ENCODE peak calls at places on chromosomes 3 and 15, in ten cellular contexts. L, M, E, Q, P, N, H, R, T and S are unnamed samples.

GRCh38 chr3:138234401-138235179 is 47.5 kb downstream of the ARMC8 start:
- DNase-seq in L (no peak), M (no peak), E (peak; percentile 76), Q (no peak), P (no peak), N (no peak), H (no peak), R (no peak), T (no peak), S (no peak)

GRCh38 chr3:183188895-183189462 is 26.4 kb upstream of the LAMP3 start:
- DNase-seq in L (peak; percentile 33), M (peak; percentile 33), E (no peak), Q (peak; percentile 43), P (no peak), N (peak; percentile 25), H (peak; percentile 23), R (no peak), T (peak; percentile 28), S (no peak)

GRCh38 chr3:125150525-125151436 is 61.8 kb downstream of the SLC12A8 start:
- DNase-seq in L (no peak), M (no peak), E (peak; percentile 27), Q (peak; percentile 69), P (peak; percentile 59), N (no peak), H (peak; percentile 66), R (no peak), T (no peak), S (no peak)

GRCh38 chr3:13815088-13815683 is 64.7 kb downstream of the WNT7A start:
- DNase-seq in L (no peak), M (no peak), E (no peak), Q (no peak), P (no peak), N (no peak), H (no peak), R (no peak), T (no peak), S (no peak)

GRCh38 chr3:20225769-20226168 is 39.8 kb upstream of the SGO1 start:
- DNase-seq in L (no peak), M (no peak), E (peak; percentile 3), Q (no peak), P (peak; percentile 28), N (no peak), H (peak; percentile 40), R (no peak), T (no peak), S (no peak)

GRCh38 chr3:24688446-24689148 is 193.9 kb upstream of the THRB start:
- DNase-seq in L (no peak), M (no peak), E (no peak), Q (no peak), P (no peak), N (no peak), H (no peak), R (no peak), T (no peak), S (no peak)

GRCh38 chr3:182303169-182303568 is 490.1 kb upstream of the ATP11B start:
- DNase-seq in L (no peak), M (no peak), E (no peak), Q (no peak), P (no peak), N (no peak), H (no peak), R (no peak), T (no peak), S (no peak)

GRCh38 chr15:34782901-34783300 is 12.4 kb downstream of the ACTC1 start:
- DNase-seq in L (no peak), M (no peak), E (no peak), Q (no peak), P (no peak), N (no peak), H (no peak), R (no peak), T (no peak), S (no peak)

GRCh38 chr3:129440648-129441190 is 695 bp downstream of the IFT122 start:
- DNase-seq in L (no peak), M (no peak), E (no peak), Q (no peak), P (no peak), N (no peak), H (no peak), R (no peak), T (no peak), S (no peak)

GRCh38 chr3:129442947-129443346 is 2.9 kb downstream of the IFT122 start:
- DNase-seq in L (no peak), M (no peak), E (no peak), Q (no peak), P (no peak), N (no peak), H (no peak), R (no peak), T (no peak), S (no peak)

GRCh38 chr3:129442486-129442885 is 2.5 kb downstream of the IFT122 start:
- DNase-seq in L (no peak), M (no peak), E (no peak), Q (no peak), P (no peak), N (no peak), H (no peak), R (no peak), T (no peak), S (no peak)

GRCh38 chr3:129441215-129441614 is 1.2 kb downstream of the IFT122 start:
- DNase-seq in L (no peak), M (no peak), E (no peak), Q (no peak), P (no peak), N (no peak), H (no peak), R (no peak), T (no peak), S (no peak)

DNA sequence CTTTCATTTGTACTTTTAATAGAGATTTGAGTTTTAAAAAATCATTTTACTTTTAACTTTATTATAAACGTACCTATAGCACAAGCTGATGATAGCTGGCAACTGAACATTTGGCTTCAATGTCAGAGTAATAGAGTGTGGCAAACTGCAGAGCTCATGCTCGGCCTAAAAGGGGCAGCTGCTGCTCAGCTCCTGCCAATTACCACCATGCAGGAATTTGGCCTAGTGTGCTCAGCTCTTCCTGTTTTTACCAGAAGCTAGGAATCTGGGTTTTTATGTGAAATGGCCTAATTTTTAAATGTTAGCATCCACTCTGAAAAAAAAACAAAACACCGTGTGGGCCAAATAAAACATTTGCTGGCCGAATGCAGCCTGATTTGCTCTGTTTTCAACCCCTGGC is 1.8 kb downstream of the IFT122 start:
- DNase-seq in L (no peak), M (peak; percentile 40), E (peak; percentile 50), Q (no peak), P (peak; percentile 41), N (peak; percentile 33), H (no peak), R (no peak), T (no peak), S (no peak)
- H3K4me3 ChIP-seq in L (peak overlapping the region; percentile 7), M (peak overlapping the region; percentile 81), E (no peak overlapping the region), Q (no peak overlapping the region), P (no peak overlapping the region), N (no peak overlapping the region), H (no peak overlapping the region), R (peak overlapping the region; percentile 93), T (peak overlapping the region; percentile 88), S (peak overlapping the region; percentile 92)

GRCh38 chr15:66167854-66168253 is 85.7 kb downstream of the MEGF11 start:
- DNase-seq in L (no peak), M (no peak), E (no peak), Q (no peak), P (no peak), N (no peak), H (no peak), R (no peak), T (no peak), S (no peak)

GRCh38 chr15:66169625-66170024 is 83.9 kb downstream of the MEGF11 start:
- DNase-seq in L (no peak), M (no peak), E (no peak), Q (no peak), P (no peak), N (no peak), H (no peak), R (no peak), T (no peak), S (no peak)

GRCh38 chr15:66170042-66170441 is 83.5 kb downstream of the MEGF11 start:
- DNase-seq in L (no peak), M (no peak), E (no peak), Q (no peak), P (no peak), N (no peak), H (no peak), R (no peak), T (no peak), S (no peak)

GRCh38 chr15:66170716-66171115 is 82.8 kb downstream of the MEGF11 start:
- DNase-seq in L (no peak), M (no peak), E (no peak), Q (no peak), P (no peak), N (no peak), H (no peak), R (no peak), T (no peak), S (no peak)

GRCh38 chr15:66169023-66169422 is 84.5 kb downstream of the MEGF11 start:
- DNase-seq in L (no peak), M (no peak), E (no peak), Q (no peak), P (no peak), N (no peak), H (no peak), R (no peak), T (no peak), S (no peak)
- H3K4me3 ChIP-seq in L (no peak overlapping the region), M (no peak overlapping the region), E (no peak overlapping the region), Q (no peak overlapping the region), P (no peak overlapping the region), N (no peak overlapping the region), H (no peak overlapping the region), R (no peak overlapping the region), T (no peak overlapping the region), S (no peak overlapping the region)

GRCh38 chr3:151768393-151768930 is 34.7 kb downstream of the AADACL2 start:
- DNase-seq in L (no peak), M (no peak), E (no peak), Q (no peak), P (no peak), N (no peak), H (no peak), R (no peak), T (no peak), S (no peak)

GRCh38 chr3:151769175-151769574 is 35.4 kb downstream of the AADACL2 start:
- DNase-seq in L (no peak), M (no peak), E (no peak), Q (no peak), P (no peak), N (no peak), H (no peak), R (no peak), T (no peak), S (no peak)

GRCh38 chr3:151766454-151766853 is 32.7 kb downstream of the AADACL2 start:
- DNase-seq in L (no peak), M (no peak), E (peak; percentile 22), Q (no peak), P (no peak), N (no peak), H (peak; percentile 60), R (no peak), T (no peak), S (no peak)

GRCh38 chr3:151761581-151761980 is 27.9 kb downstream of the AADACL2 start:
- DNase-seq in L (no peak), M (no peak), E (no peak), Q (no peak), P (no peak), N (no peak), H (no peak), R (no peak), T (no peak), S (no peak)

DNA sequence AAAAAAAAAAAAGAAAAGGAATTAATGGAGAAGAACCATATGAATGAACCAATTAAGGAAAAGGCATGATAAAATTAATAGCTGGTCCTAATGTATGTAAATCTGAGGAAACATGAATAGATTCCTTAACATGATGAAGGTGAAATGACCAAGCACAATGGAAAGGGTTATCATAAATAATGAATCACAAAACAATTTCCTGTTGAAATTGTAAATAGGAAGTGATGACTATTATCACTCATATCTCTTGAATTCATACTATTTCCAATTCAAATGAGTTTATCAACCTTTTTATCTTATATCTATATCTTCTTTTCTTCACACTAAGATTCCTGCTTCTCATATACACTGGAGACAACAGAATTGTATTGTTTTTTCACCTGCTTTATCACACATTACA is 32.0 kb downstream of the AADACL2 start:
- DNase-seq in L (no peak), M (no peak), E (no peak), Q (no peak), P (no peak), N (no peak), H (no peak), R (no peak), T (no peak), S (no peak)
- H3K4me3 ChIP-seq in L (no peak overlapping the region), M (no peak overlapping the region), E (no peak overlapping the region), Q (no peak overlapping the region), P (no peak overlapping the region), N (no peak overlapping the region), H (no peak overlapping the region), R (no peak overlapping the region), T (no peak overlapping the region), S (no peak overlapping the region)

GRCh38 chr3:65595222-65595996 is 443.3 kb downstream of the MAGI1 start:
- DNase-seq in L (no peak), M (no peak), E (no peak), Q (no peak), P (peak; percentile 36), N (no peak), H (no peak), R (no peak), T (no peak), S (no peak)

GRCh38 chr3:65593780-65594752 is 444.7 kb downstream of the MAGI1 start:
- DNase-seq in L (no peak), M (no peak), E (no peak), Q (no peak), P (peak; percentile 12), N (no peak), H (no peak), R (no peak), T (no peak), S (no peak)

GRCh38 chr3:65597225-65597951 is 441.3 kb downstream of the MAGI1 start:
- DNase-seq in L (no peak), M (peak; percentile 50), E (peak; percentile 54), Q (peak; percentile 24), P (peak; percentile 87), N (peak; percentile 14), H (no peak), R (no peak), T (no peak), S (no peak)

GRCh38 chr3:65596511-65597224 is 442.1 kb downstream of the MAGI1 start:
- DNase-seq in L (no peak), M (no peak), E (no peak), Q (no peak), P (peak; percentile 16), N (no peak), H (no peak), R (no peak), T (no peak), S (no peak)

GRCh38 chr3:65595997-65596300 is 442.8 kb downstream of the MAGI1 start:
- DNase-seq in L (no peak), M (no peak), E (no peak), Q (no peak), P (no peak), N (no peak), H (no peak), R (no peak), T (no peak), S (no peak)
- H3K4me3 ChIP-seq in L (no peak overlapping the region), M (no peak overlapping the region), E (no peak overlapping the region), Q (no peak overlapping the region), P (peak overlapping the region; percentile 58), N (no peak overlapping the region), H (no peak overlapping the region), R (no peak overlapping the region), T (no peak overlapping the region), S (no peak overlapping the region)